ENCODE peak calls at places on chromosome 7, in four cellular contexts. One of them, this sample, is unnamed.

GRCh38 chr7:116527521-116527920 is 2.7 kb downstream of the CAV1 start:
- DNase-seq in AG04450: no peak
- DNase-seq in cerebellum: no peak
- DNase-seq in EL: peak; percentile 66
- DNase-seq in this sample: no peak

GRCh38 chr7:27132978-27133377 is 2.4 kb upstream of the HOXA4 start:
- DNase-seq in AG04450: no peak
- DNase-seq in EL: no peak
- DNase-seq in cerebellum: no peak
- DNase-seq in this sample: no peak

GRCh38 chr7:30645661-30646060 is 36.6 kb downstream of the CRHR2 start:
- DNase-seq in cerebellum: no peak
- DNase-seq in EL: no peak
- DNase-seq in AG04450: no peak
- DNase-seq in this sample: no peak

GRCh38 chr7:1694981-1695511 is 25.0 kb downstream of the ELFN1 start:
- DNase-seq in EL: no peak
- DNase-seq in AG04450: no peak
- DNase-seq in cerebellum: no peak
- DNase-seq in this sample: no peak

GRCh38 chr7:26500749-26501352 is 209.2 kb downstream of the SNX10 start:
- DNase-seq in cerebellum: no peak
- DNase-seq in AG04450: no peak
- DNase-seq in EL: peak; percentile 12
- DNase-seq in this sample: peak; percentile 1

GRCh38 chr7:1099637-1100036 is 11.7 kb downstream of the GPER1 start:
- DNase-seq in EL: no peak
- DNase-seq in AG04450: no peak
- DNase-seq in cerebellum: no peak
- DNase-seq in this sample: no peak

GRCh38 chr7:1060315-1061080 is 16.2 kb downstream of the GPR146 start:
- DNase-seq in cerebellum: no peak
- DNase-seq in EL: peak; percentile 6
- DNase-seq in AG04450: no peak
- DNase-seq in this sample: no peak

GRCh38 chr7:91465595-91466061 is 201.4 kb downstream of the FZD1 start:
- DNase-seq in AG04450: no peak
- DNase-seq in cerebellum: no peak
- DNase-seq in EL: no peak
- DNase-seq in this sample: peak; percentile 1

GRCh38 chr7:23863209-23863798 is 153.3 kb downstream of the STK31 start:
- DNase-seq in AG04450: peak; percentile 32
- DNase-seq in EL: peak; percentile 48
- DNase-seq in cerebellum: no peak
- DNase-seq in this sample: peak; percentile 29

GRCh38 chr7:85130702-85131101 is 56.2 kb downstream of the SEMA3D start:
- DNase-seq in cerebellum: no peak
- DNase-seq in EL: no peak
- DNase-seq in AG04450: no peak
- DNase-seq in this sample: no peak

GRCh38 chr7:48904975-48905374 is 19.4 kb upstream of the CDC14C start:
- DNase-seq in AG04450: no peak
- DNase-seq in EL: no peak
- DNase-seq in cerebellum: no peak
- DNase-seq in this sample: no peak

GRCh38 chr7:131619336-131620305 is 63.2 kb upstream of the PODXL start:
- DNase-seq in cerebellum: no peak
- DNase-seq in EL: peak; percentile 36
- DNase-seq in AG04450: no peak
- DNase-seq in this sample: no peak

GRCh38 chr7:123557631-123558505 is at the start of gene NDUFA5:
- DNase-seq in cerebellum: peak; percentile 97
- DNase-seq in EL: peak; percentile 99
- DNase-seq in AG04450: peak; percentile 98
- DNase-seq in this sample: peak; percentile 100

GRCh38 chr7:97580205-97580604 is 151.7 kb upstream of the TAC1 start:
- DNase-seq in cerebellum: no peak
- DNase-seq in EL: no peak
- DNase-seq in AG04450: no peak
- DNase-seq in this sample: no peak

GRCh38 chr7:84088669-84089278 is 105.8 kb downstream of the SEMA3A start:
- DNase-seq in EL: no peak
- DNase-seq in cerebellum: no peak
- DNase-seq in AG04450: no peak
- DNase-seq in this sample: no peak

GRCh38 chr7:151990567-151990966 is 34.3 kb downstream of the GALNTL5 start:
- DNase-seq in cerebellum: no peak
- DNase-seq in AG04450: no peak
- DNase-seq in EL: peak; percentile 48
- DNase-seq in this sample: peak; percentile 32

GRCh38 chr7:139853576-139854511 is 24.8 kb downstream of the TBXAS1 start:
- DNase-seq in AG04450: peak; percentile 76
- DNase-seq in EL: peak; percentile 25
- DNase-seq in cerebellum: no peak
- DNase-seq in this sample: peak; percentile 45

GRCh38 chr7:2034291-2035201 is 198.2 kb downstream of the MAD1L1 start:
- DNase-seq in EL: no peak
- DNase-seq in cerebellum: no peak
- DNase-seq in AG04450: no peak
- DNase-seq in this sample: no peak

GRCh38 chr7:26466007-26466406 is 174.3 kb downstream of the SNX10 start:
- DNase-seq in AG04450: no peak
- DNase-seq in cerebellum: no peak
- DNase-seq in EL: no peak
- DNase-seq in this sample: no peak

GRCh38 chr7:143934526-143935340 is at the start of gene OR2F2:
- DNase-seq in cerebellum: no peak
- DNase-seq in EL: peak; percentile 78
- DNase-seq in AG04450: peak; percentile 38
- DNase-seq in this sample: peak; percentile 76

GRCh38 chr7:6256709-6257535 is 15.5 kb downstream of the CYTH3 start:
- DNase-seq in AG04450: no peak
- DNase-seq in cerebellum: no peak
- DNase-seq in EL: peak; percentile 66
- DNase-seq in this sample: peak; percentile 89

GRCh38 chr7:88485811-88486210 is 179.1 kb upstream of the STEAP4 start:
- DNase-seq in cerebellum: peak; percentile 9
- DNase-seq in AG04450: no peak
- DNase-seq in EL: no peak
- DNase-seq in this sample: no peak

GRCh38 chr7:81284576-81284975 is 365.7 kb upstream of the SEMA3C start:
- DNase-seq in cerebellum: no peak
- DNase-seq in EL: peak; percentile 68
- DNase-seq in AG04450: no peak
- DNase-seq in this sample: peak; percentile 48

GRCh38 chr7:92809397-92810241 is 26.8 kb downstream of the CDK6 start:
- DNase-seq in AG04450: peak; percentile 87
- DNase-seq in cerebellum: no peak
- DNase-seq in EL: peak; percentile 91
- DNase-seq in this sample: peak; percentile 95

GRCh38 chr7:31478744-31479143 is 35.1 kb upstream of the ITPRID1 start:
- DNase-seq in cerebellum: no peak
- DNase-seq in AG04450: no peak
- DNase-seq in EL: no peak
- DNase-seq in this sample: no peak

GRCh38 chr7:142869434-142869833 is 14.6 kb downstream of the EPHB6 start:
- DNase-seq in EL: no peak
- DNase-seq in AG04450: no peak
- DNase-seq in cerebellum: no peak
- DNase-seq in this sample: no peak

GRCh38 chr7:139679731-139680594 is 97.8 kb downstream of the HIPK2 start:
- DNase-seq in EL: peak; percentile 35
- DNase-seq in AG04450: no peak
- DNase-seq in cerebellum: no peak
- DNase-seq in this sample: peak; percentile 48

GRCh38 chr7:98286093-98286525 is 4.6 kb downstream of the BRI3 start:
- DNase-seq in EL: peak; percentile 91
- DNase-seq in AG04450: no peak
- DNase-seq in cerebellum: no peak
- DNase-seq in this sample: peak; percentile 24

GRCh38 chr7:131244259-131244852 is 83.3 kb upstream of the MKLN1 start:
- DNase-seq in EL: peak; percentile 95
- DNase-seq in cerebellum: no peak
- DNase-seq in AG04450: peak; percentile 85
- DNase-seq in this sample: peak; percentile 97

GRCh38 chr7:12052211-12052610 is 158.9 kb upstream of the TMEM106B start:
- DNase-seq in cerebellum: no peak
- DNase-seq in AG04450: no peak
- DNase-seq in EL: no peak
- DNase-seq in this sample: no peak

GRCh38 chr7:7536396-7537019 is 835 bp upstream of the COL28A1 start:
- DNase-seq in AG04450: no peak
- DNase-seq in cerebellum: no peak
- DNase-seq in EL: no peak
- DNase-seq in this sample: no peak

GRCh38 chr7:102469351-102469971 is 4.7 kb downstream of the LRWD1 start:
- DNase-seq in cerebellum: no peak
- DNase-seq in AG04450: no peak
- DNase-seq in EL: no peak
- DNase-seq in this sample: no peak

GRCh38 chr7:117949232-117949631 is 76.0 kb upstream of the CTTNBP2 start:
- DNase-seq in EL: no peak
- DNase-seq in AG04450: no peak
- DNase-seq in cerebellum: no peak
- DNase-seq in this sample: peak; percentile 59

GRCh38 chr7:150372271-150373048 is 3.8 kb downstream of the REPIN1 start:
- DNase-seq in cerebellum: no peak
- DNase-seq in EL: no peak
- DNase-seq in AG04450: no peak
- DNase-seq in this sample: no peak

GRCh38 chr7:124856299-124856888 is 73.2 kb downstream of the POT1 start:
- DNase-seq in EL: peak; percentile 42
- DNase-seq in AG04450: peak; percentile 13
- DNase-seq in cerebellum: peak; percentile 17
- DNase-seq in this sample: peak; percentile 5

GRCh38 chr7:22447008-22447407 is 53.0 kb downstream of the STEAP1B start:
- DNase-seq in AG04450: no peak
- DNase-seq in EL: no peak
- DNase-seq in cerebellum: no peak
- DNase-seq in this sample: no peak

GRCh38 chr7:42152353-42153205 is 84.4 kb downstream of the GLI3 start:
- DNase-seq in EL: no peak
- DNase-seq in cerebellum: no peak
- DNase-seq in AG04450: no peak
- DNase-seq in this sample: no peak

GRCh38 chr7:129669901-129670300 is 58.4 kb downstream of the NRF1 start:
- DNase-seq in EL: no peak
- DNase-seq in AG04450: no peak
- DNase-seq in cerebellum: no peak
- DNase-seq in this sample: no peak

GRCh38 chr7:129095258-129095657 is 40.3 kb upstream of the TNPO3 start:
- DNase-seq in EL: no peak
- DNase-seq in cerebellum: no peak
- DNase-seq in AG04450: no peak
- DNase-seq in this sample: no peak